ENCODE peak calls at places on chromosomes 11 and 22, in five cellular contexts. One of them, this sample, is unnamed.

GRCh38 chr11:63491614-63492372 is 826 bp upstream of the PLAAT5 start:
- DNase-seq in Peyer's patch: no peak
- DNase-seq in HepG2: peak
- DNase-seq in H1: no peak
- DNase-seq in ovary: no peak
- DNase-seq in this sample: no peak

GRCh38 chr11:95337972-95338429 is 107.0 kb upstream of the SESN3 start:
- DNase-seq in Peyer's patch: no peak
- DNase-seq in HepG2: no peak
- DNase-seq in H1: no peak
- DNase-seq in ovary: no peak
- DNase-seq in this sample: no peak

GRCh38 chr11:128551641-128552335 is 35.6 kb downstream of the ETS1 start:
- DNase-seq in Peyer's patch: peak
- DNase-seq in HepG2: no peak
- DNase-seq in H1: no peak
- DNase-seq in ovary: no peak
- DNase-seq in this sample: no peak

GRCh38 chr11:108370990-108371389 is 96.3 kb downstream of the C11orf65 start:
- DNase-seq in Peyer's patch: no peak
- DNase-seq in HepG2: no peak
- DNase-seq in H1: no peak
- DNase-seq in ovary: no peak
- DNase-seq in this sample: no peak

GRCh38 chr11:10926801-10927200 is 68.9 kb upstream of the ZBED5 start:
- DNase-seq in Peyer's patch: no peak
- DNase-seq in HepG2: no peak
- DNase-seq in H1: no peak
- DNase-seq in ovary: no peak
- DNase-seq in this sample: no peak

GRCh38 chr11:17403977-17404759 is 15.7 kb upstream of the KCNJ11 start:
- DNase-seq in Peyer's patch: no peak
- DNase-seq in HepG2: no peak
- DNase-seq in H1: no peak
- DNase-seq in ovary: no peak
- DNase-seq in this sample: no peak

GRCh38 chr11:6099577-6099976 is 7.9 kb upstream of the OR56B4 start:
- DNase-seq in Peyer's patch: no peak
- DNase-seq in HepG2: no peak
- DNase-seq in H1: no peak
- DNase-seq in ovary: no peak
- DNase-seq in this sample: no peak

GRCh38 chr22:45291931-45292290 is 7.2 kb downstream of the UPK3A start:
- DNase-seq in Peyer's patch: no peak
- DNase-seq in HepG2: no peak
- DNase-seq in H1: no peak
- DNase-seq in ovary: no peak
- DNase-seq in this sample: no peak

GRCh38 chr22:19401483-19401882 is 30.1 kb downstream of the HIRA start:
- DNase-seq in Peyer's patch: no peak
- DNase-seq in HepG2: no peak
- DNase-seq in H1: no peak
- DNase-seq in ovary: no peak
- DNase-seq in this sample: no peak

GRCh38 chr11:64060861-64061444 is 25.2 kb downstream of the FLRT1 start:
- DNase-seq in Peyer's patch: peak
- DNase-seq in HepG2: no peak
- DNase-seq in H1: no peak
- DNase-seq in ovary: no peak
- DNase-seq in this sample: no peak

GRCh38 chr22:43066844-43067385 is 22.3 kb downstream of the TTLL1 start:
- DNase-seq in Peyer's patch: no peak
- DNase-seq in HepG2: no peak
- DNase-seq in H1: no peak
- DNase-seq in ovary: no peak
- DNase-seq in this sample: no peak

GRCh38 chr11:37512156-37512780 is 914.2 kb upstream of the RAG2 start:
- DNase-seq in Peyer's patch: no peak
- DNase-seq in HepG2: no peak
- DNase-seq in H1: no peak
- DNase-seq in ovary: no peak
- DNase-seq in this sample: no peak

GRCh38 chr11:11403763-11404725 is 51.0 kb upstream of the CSNK2A3 start:
- DNase-seq in Peyer's patch: no peak
- DNase-seq in HepG2: no peak
- DNase-seq in H1: no peak
- DNase-seq in ovary: no peak
- DNase-seq in this sample: peak

GRCh38 chr11:7511405-7511804 is 2.4 kb upstream of the PPFIBP2 start:
- DNase-seq in Peyer's patch: peak
- DNase-seq in HepG2: peak
- DNase-seq in H1: no peak
- DNase-seq in ovary: peak
- DNase-seq in this sample: peak

GRCh38 chr22:39182478-39183030 is 30.1 kb upstream of the CBX7 start:
- DNase-seq in Peyer's patch: peak
- DNase-seq in HepG2: no peak
- DNase-seq in H1: no peak
- DNase-seq in ovary: no peak
- DNase-seq in this sample: no peak

GRCh38 chr22:35997438-35997837 is 31.2 kb downstream of the RBFOX2 start:
- DNase-seq in Peyer's patch: no peak
- DNase-seq in HepG2: no peak
- DNase-seq in H1: no peak
- DNase-seq in ovary: no peak
- DNase-seq in this sample: no peak

GRCh38 chr11:28017816-28018215 is 90.1 kb downstream of the KIF18A start:
- DNase-seq in Peyer's patch: no peak
- DNase-seq in HepG2: no peak
- DNase-seq in H1: no peak
- DNase-seq in ovary: no peak
- DNase-seq in this sample: no peak

GRCh38 chr22:45483319-45483718 is 19.4 kb upstream of the FBLN1 start:
- DNase-seq in Peyer's patch: no peak
- DNase-seq in HepG2: no peak
- DNase-seq in H1: no peak
- DNase-seq in ovary: peak
- DNase-seq in this sample: no peak

GRCh38 chr11:21415566-21415965 is 746.2 kb downstream of the NELL1 start:
- DNase-seq in Peyer's patch: no peak
- DNase-seq in HepG2: no peak
- DNase-seq in H1: no peak
- DNase-seq in ovary: no peak
- DNase-seq in this sample: no peak

GRCh38 chr11:129167315-129167714 is 24.8 kb downstream of the ARHGAP32 start:
- DNase-seq in Peyer's patch: no peak
- DNase-seq in HepG2: no peak
- DNase-seq in H1: no peak
- DNase-seq in ovary: no peak
- DNase-seq in this sample: no peak

GRCh38 chr11:62280452-62280851 is 10.5 kb downstream of the SCGB2A2 start:
- DNase-seq in Peyer's patch: no peak
- DNase-seq in HepG2: no peak
- DNase-seq in H1: no peak
- DNase-seq in ovary: no peak
- DNase-seq in this sample: no peak

GRCh38 chr22:33710326-33710725 is 209.9 kb downstream of the LARGE1 start:
- DNase-seq in Peyer's patch: no peak
- DNase-seq in HepG2: no peak
- DNase-seq in H1: no peak
- DNase-seq in ovary: no peak
- DNase-seq in this sample: no peak

GRCh38 chr11:118629761-118630661 is 22.6 kb downstream of the PHLDB1 start:
- DNase-seq in Peyer's patch: no peak
- DNase-seq in HepG2: no peak
- DNase-seq in H1: no peak
- DNase-seq in ovary: no peak
- DNase-seq in this sample: no peak

GRCh38 chr11:4863893-4864292 is 14.9 kb upstream of the OR51S1 start:
- DNase-seq in Peyer's patch: no peak
- DNase-seq in HepG2: no peak
- DNase-seq in H1: no peak
- DNase-seq in ovary: no peak
- DNase-seq in this sample: no peak

GRCh38 chr22:35958334-35958733 is 70.3 kb downstream of the RBFOX2 start:
- DNase-seq in Peyer's patch: no peak
- DNase-seq in HepG2: no peak
- DNase-seq in H1: no peak
- DNase-seq in ovary: no peak
- DNase-seq in this sample: no peak

GRCh38 chr11:78920329-78920728 is 345.7 kb upstream of the NARS2 start:
- DNase-seq in Peyer's patch: no peak
- DNase-seq in HepG2: no peak
- DNase-seq in H1: no peak
- DNase-seq in ovary: no peak
- DNase-seq in this sample: no peak

GRCh38 chr11:27387362-27387761 is 24.3 kb upstream of the CCDC34 start:
- DNase-seq in Peyer's patch: no peak
- DNase-seq in HepG2: no peak
- DNase-seq in H1: no peak
- DNase-seq in ovary: no peak
- DNase-seq in this sample: no peak

GRCh38 chr22:43232445-43232844 is 45.5 kb upstream of the TTLL12 start:
- DNase-seq in Peyer's patch: no peak
- DNase-seq in HepG2: no peak
- DNase-seq in H1: no peak
- DNase-seq in ovary: no peak
- DNase-seq in this sample: no peak

GRCh38 chr22:32710896-32711295 is 90.6 kb upstream of the TIMP3 start:
- DNase-seq in Peyer's patch: no peak
- DNase-seq in HepG2: no peak
- DNase-seq in H1: no peak
- DNase-seq in ovary: no peak
- DNase-seq in this sample: no peak

GRCh38 chr11:69209936-69210659 is 54.4 kb downstream of the SMIM38 start:
- DNase-seq in Peyer's patch: no peak
- DNase-seq in HepG2: peak
- DNase-seq in H1: no peak
- DNase-seq in ovary: no peak
- DNase-seq in this sample: no peak

GRCh38 chr22:49973018-49973965 is 12.7 kb downstream of the PIM3 start:
- DNase-seq in Peyer's patch: peak
- DNase-seq in HepG2: no peak
- DNase-seq in H1: no peak
- DNase-seq in ovary: no peak
- DNase-seq in this sample: no peak

GRCh38 chr11:60130496-60130895 is 42.0 kb downstream of the MS4A2 start:
- DNase-seq in Peyer's patch: no peak
- DNase-seq in HepG2: peak
- DNase-seq in H1: peak
- DNase-seq in ovary: no peak
- DNase-seq in this sample: no peak

DNA sequence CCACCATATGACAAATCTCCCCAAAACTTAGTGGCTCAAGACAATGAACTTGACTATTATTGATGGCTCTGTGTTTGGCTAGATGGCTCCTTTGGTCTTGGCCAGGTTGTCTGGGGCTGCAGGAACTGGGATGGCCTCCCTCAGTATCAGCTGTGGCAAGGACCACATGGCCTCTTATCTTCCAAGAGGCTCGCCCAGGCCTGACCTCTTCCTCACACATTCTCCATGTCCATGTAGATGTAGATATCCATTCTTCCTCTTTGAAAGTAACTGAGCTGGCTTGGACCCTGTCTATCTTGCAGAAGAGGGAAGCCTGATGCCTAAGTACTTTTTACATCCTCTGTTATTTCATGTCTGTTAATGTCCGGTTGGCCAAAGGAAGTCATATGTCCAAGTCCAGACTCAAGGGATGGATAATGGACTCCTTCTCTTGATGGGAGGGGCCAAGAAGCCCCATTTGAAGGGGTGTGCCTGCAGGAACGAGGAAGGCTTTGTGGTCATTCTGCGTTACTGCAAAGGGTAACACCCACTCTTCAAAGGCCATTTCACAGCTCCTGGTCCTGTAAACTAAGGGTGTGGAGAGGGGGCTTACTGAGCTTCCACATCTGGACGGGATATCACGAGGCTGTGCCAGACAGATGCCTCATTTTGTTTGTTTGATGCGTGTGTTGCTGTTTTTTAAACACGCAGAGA is 87.1 kb downstream of the GRIK4 start:
- DNase-seq in Peyer's patch: no peak
- DNase-seq in HepG2: no peak
- DNase-seq in H1: no peak
- DNase-seq in ovary: peak
- DNase-seq in this sample: no peak
- TF ChIP-seq CTCF in Peyer's patch: no peak
- TF ChIP-seq CTCF in HepG2: no peak
- TF ChIP-seq CTCF in H1: no peak
- TF ChIP-seq CTCF in ovary: no peak
- TF ChIP-seq CTCF in this sample: no peak

DNA sequence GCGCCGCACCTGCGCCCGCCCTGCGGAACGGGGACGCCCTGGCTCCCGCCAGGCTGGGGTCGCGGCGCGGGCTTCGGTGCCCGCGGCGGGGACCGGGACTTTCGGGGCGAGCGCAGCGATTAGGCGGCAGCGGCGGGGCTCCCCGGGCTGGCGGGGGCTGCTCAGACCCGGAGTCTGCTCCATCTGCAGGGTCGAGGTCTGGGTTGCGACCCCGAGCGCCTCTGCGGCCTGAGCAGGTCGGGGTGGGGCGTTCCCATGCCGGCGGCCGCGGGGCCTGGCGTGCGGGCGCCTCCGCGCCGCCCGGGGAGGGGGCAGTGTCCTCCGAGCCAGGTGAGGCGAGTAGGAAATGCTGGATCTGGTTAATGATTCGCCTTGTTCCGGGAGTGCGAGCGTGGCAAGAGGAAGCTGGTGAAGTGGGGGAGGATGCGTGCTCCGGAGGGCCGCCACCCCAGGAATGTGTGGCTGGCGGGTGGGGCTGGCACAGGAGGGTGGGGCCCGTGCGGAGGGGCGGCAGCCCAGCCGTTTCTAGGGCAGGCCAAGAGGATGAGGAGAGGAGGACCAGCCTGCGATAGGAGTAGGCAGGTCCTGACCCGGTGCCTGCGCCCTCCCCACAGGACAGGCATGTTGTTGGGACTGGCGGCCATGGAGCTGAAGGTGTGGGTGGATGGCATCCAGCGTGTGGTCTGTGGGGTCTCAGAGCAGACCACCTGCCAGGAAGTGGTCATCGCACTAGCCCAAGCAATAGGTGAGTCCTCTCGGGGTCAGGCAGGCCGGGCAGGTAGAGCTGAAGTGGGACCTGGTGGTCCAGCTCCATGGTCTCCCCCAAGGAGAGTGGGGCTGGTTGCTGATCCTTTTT is 606 bp downstream of the RASSF7 start:
- DNase-seq in Peyer's patch: no peak
- DNase-seq in HepG2: peak
- DNase-seq in H1: no peak
- DNase-seq in ovary: peak
- DNase-seq in this sample: no peak
- TF ChIP-seq POLR2A in Peyer's patch: peak
- TF ChIP-seq POLR2A in HepG2: no peak
- TF ChIP-seq POLR2A in H1: no peak
- TF ChIP-seq POLR2A in ovary: no peak
- TF ChIP-seq POLR2A in this sample: no peak

GRCh38 chr11:8768625-8769333 is 86.2 kb downstream of the RPL27A start:
- DNase-seq in Peyer's patch: no peak
- DNase-seq in HepG2: peak
- DNase-seq in H1: no peak
- DNase-seq in ovary: no peak
- DNase-seq in this sample: no peak
- TF ChIP-seq CTCF in Peyer's patch: peak
- TF ChIP-seq CTCF in HepG2: peak
- TF ChIP-seq CTCF in H1: peak
- TF ChIP-seq CTCF in ovary: no peak
- TF ChIP-seq CTCF in this sample: no peak

GRCh38 chr11:126263489-126263888 is 5.2 kb downstream of the SRPRA start:
- DNase-seq in Peyer's patch: no peak
- DNase-seq in HepG2: no peak
- DNase-seq in H1: no peak
- DNase-seq in ovary: no peak
- DNase-seq in this sample: no peak
- TF ChIP-seq POLR2A in Peyer's patch: no peak
- TF ChIP-seq POLR2A in HepG2: no peak
- TF ChIP-seq POLR2A in H1: peak
- TF ChIP-seq POLR2A in ovary: no peak
- TF ChIP-seq POLR2A in this sample: no peak